ENCODE peak calls at places on chromosomes 11 and 22, in eight cellular contexts. O, Q, J, N, R, E, A and K are unnamed samples.

GRCh38 chr11:86116996-86117705 is 48.3 kb upstream of the PICALM start:
- DNase-seq in O (no peak), Q (no peak), J (no peak), N (no peak), R (no peak), E (no peak), A (peak), K (peak)

GRCh38 chr11:19447150-19447566 is 206.4 kb upstream of the E2F8 start:
- DNase-seq in O (no peak), Q (no peak), J (no peak), N (no peak), R (peak), E (no peak), A (peak), K (peak)

GRCh38 chr11:35800970-35801953 is 138.7 kb downstream of the TRIM44 start:
- DNase-seq in O (no peak), Q (no peak), J (no peak), N (no peak), R (no peak), E (no peak), A (peak), K (no peak)

GRCh38 chr11:24896118-24896835 is 399.4 kb downstream of the LUZP2 start:
- DNase-seq in O (no peak), Q (no peak), J (no peak), N (no peak), R (no peak), E (no peak), A (no peak), K (no peak)

GRCh38 chr11:45930031-45930794 is 7.8 kb downstream of the LARGE2 start:
- DNase-seq in O (no peak), Q (no peak), J (no peak), N (no peak), R (no peak), E (no peak), A (no peak), K (no peak)

GRCh38 chr11:126284829-126285228 is 1.9 kb downstream of the TIRAP start:
- DNase-seq in O (no peak), Q (peak), J (no peak), N (peak), R (peak), E (peak), A (peak), K (peak)

GRCh38 chr11:61706452-61707400 is 26.5 kb downstream of the DAGLA start:
- DNase-seq in O (no peak), Q (no peak), J (no peak), N (no peak), R (no peak), E (no peak), A (no peak), K (no peak)

GRCh38 chr11:117424781-117425180 is 97.1 kb downstream of the CEP164 start:
- DNase-seq in O (no peak), Q (no peak), J (no peak), N (no peak), R (no peak), E (no peak), A (no peak), K (no peak)

GRCh38 chr11:75193271-75193670 is 42.4 kb downstream of the SLCO2B1 start:
- DNase-seq in O (no peak), Q (no peak), J (no peak), N (no peak), R (no peak), E (no peak), A (no peak), K (no peak)

GRCh38 chr11:59560290-59560701 is 49.0 kb downstream of the OR4D9 start:
- DNase-seq in O (peak), Q (peak), J (peak), N (peak), R (peak), E (no peak), A (peak), K (peak)

GRCh38 chr11:35335226-35335625 is 84.1 kb downstream of the SLC1A2 start:
- DNase-seq in O (no peak), Q (no peak), J (no peak), N (no peak), R (peak), E (no peak), A (peak), K (no peak)

GRCh38 chr11:65911682-65912568 is 6.9 kb downstream of the C11orf68 start:
- DNase-seq in O (peak), Q (peak), J (peak), N (no peak), R (peak), E (peak), A (peak), K (peak)

GRCh38 chr11:20213790-20214189 is 53.5 kb upstream of the DBX1 start:
- DNase-seq in O (no peak), Q (no peak), J (no peak), N (no peak), R (no peak), E (no peak), A (no peak), K (no peak)

GRCh38 chr11:68181719-68182451 is 31.2 kb downstream of the KMT5B start:
- DNase-seq in O (no peak), Q (no peak), J (no peak), N (no peak), R (no peak), E (no peak), A (peak), K (no peak)

GRCh38 chr11:111059726-111060125 is 185.8 kb upstream of the POU2AF2 start:
- DNase-seq in O (no peak), Q (peak), J (no peak), N (no peak), R (peak), E (no peak), A (peak), K (peak)

GRCh38 chr22:47113880-47114415 is 351.5 kb downstream of the TBC1D22A start:
- DNase-seq in O (no peak), Q (no peak), J (no peak), N (no peak), R (no peak), E (no peak), A (no peak), K (no peak)

GRCh38 chr11:125180413-125181305 is 16.1 kb downstream of the PKNOX2 start:
- DNase-seq in O (no peak), Q (no peak), J (no peak), N (no peak), R (no peak), E (no peak), A (peak), K (no peak)

GRCh38 chr11:105298630-105299029 is 159.1 kb upstream of the CARD18 start:
- DNase-seq in O (no peak), Q (no peak), J (no peak), N (no peak), R (no peak), E (no peak), A (peak), K (peak)

GRCh38 chr11:105032495-105032894 is 2.4 kb downstream of the CASP1 start:
- DNase-seq in O (no peak), Q (no peak), J (no peak), N (no peak), R (no peak), E (no peak), A (no peak), K (no peak)

GRCh38 chr11:134509381-134510068 is 97.5 kb upstream of the B3GAT1 start:
- DNase-seq in O (no peak), Q (no peak), J (no peak), N (no peak), R (no peak), E (no peak), A (no peak), K (no peak)

GRCh38 chr22:43478621-43479285 is 66.9 kb downstream of the MPPED1 start:
- DNase-seq in O (no peak), Q (no peak), J (no peak), N (no peak), R (no peak), E (no peak), A (no peak), K (no peak)